ENCODE peak calls at places on chromosomes 1 and 21, in six cellular contexts. O is neural progenitor cell; W is CD8-positive, alpha-beta T cell; A is GM23338; F is kidney; X is effector memory CD4-positive, alpha-beta T cell. N is an unnamed sample. For H3K4me1, the result is how much of the 10 kb centered on the place peaks cover.

GRCh38 chr21:15260604-15261003 is 195.8 kb upstream of the NRIP1 start:
- DNase-seq in F (no peak), A (no peak), W (no peak), O (no peak), X (no peak), N (no peak)

GRCh38 chr1:23246274-23246673 is 29.0 kb upstream of the HTR1D start:
- DNase-seq in F (no peak), W (no peak), X (no peak), O (no peak), A (no peak), N (no peak)

GRCh38 chr1:240888039-240888786 is 276.3 kb upstream of the GREM2 start:
- DNase-seq in X (no peak), F (no peak), O (peak), A (peak), W (no peak), N (no peak)

GRCh38 chr1:56835657-56836056 is 16.5 kb upstream of the FYB2 start:
- DNase-seq in O (no peak), F (no peak), X (no peak), W (no peak), A (no peak), N (no peak)

GRCh38 chr1:67601539-67601938 is 83.5 kb upstream of the GADD45A start:
- DNase-seq in F (no peak), O (no peak), W (no peak), X (no peak), A (peak), N (no peak)

GRCh38 chr1:223713546-223714420 is 1.4 kb downstream of the CAPN2 start:
- DNase-seq in A (no peak), O (no peak), X (no peak), W (no peak), F (no peak), N (no peak)

GRCh38 chr1:36732038-36732402 is 249.3 kb upstream of the CSF3R start:
- DNase-seq in A (no peak), O (no peak), W (no peak), F (no peak), X (no peak), N (no peak)

GRCh38 chr1:8416857-8417256 is 98.9 kb downstream of the SLC45A1 start:
- DNase-seq in X (no peak), F (no peak), W (no peak), O (no peak), A (no peak), N (no peak)

GRCh38 chr1:59199734-59200376 is 97.0 kb upstream of the FGGY start:
- DNase-seq in W (no peak), O (no peak), X (no peak), F (no peak), A (no peak), N (no peak)

GRCh38 chr1:231519166-231519565 is 9.3 kb upstream of the TSNAX start:
- DNase-seq in F (no peak), X (no peak), W (no peak), O (no peak), A (no peak), N (no peak)

GRCh38 chr1:44558883-44559282 is 115.4 kb downstream of the TMEM53 start:
- DNase-seq in X (no peak), W (no peak), F (no peak), O (no peak), A (no peak), N (no peak)

GRCh38 chr1:111739984-111740765 is 980 bp upstream of the INKA2 start:
- DNase-seq in W (peak), A (peak), F (peak), O (peak), X (no peak), N (no peak)

GRCh38 chr1:246200225-246200624 is 306.9 kb downstream of the SMYD3 start:
- DNase-seq in O (no peak), X (no peak), W (no peak), F (no peak), A (no peak), N (no peak)

GRCh38 chr1:227300682-227301081 is 17.6 kb downstream of the CDC42BPA start:
- DNase-seq in O (no peak), X (no peak), W (no peak), A (no peak), F (no peak), N (no peak)

GRCh38 chr1:156460525-156460924 is 40.0 kb downstream of the MEF2D start:
- DNase-seq in F (no peak), X (no peak), W (no peak), A (no peak), O (no peak), N (no peak)

GRCh38 chr1:240611619-240612490 is at the start of gene GREM2:
- DNase-seq in A (peak), F (peak), O (peak), W (peak), X (peak), N (no peak)

GRCh38 chr1:86618358-86618757 is 71.5 kb downstream of the CLCA4 start:
- DNase-seq in A (peak), F (no peak), W (no peak), O (peak), X (no peak), N (no peak)

GRCh38 chr1:86621286-86621685 is 74.4 kb downstream of the CLCA4 start:
- DNase-seq in A (no peak), O (no peak), F (no peak), W (no peak), X (no peak), N (no peak)

GRCh38 chr1:86616871-86617270 is 70.0 kb downstream of the CLCA4 start:
- DNase-seq in A (peak), X (no peak), O (no peak), W (no peak), F (no peak), N (no peak)

GRCh38 chr1:86619313-86619712 is 72.4 kb downstream of the CLCA4 start:
- DNase-seq in X (no peak), A (no peak), F (no peak), O (no peak), W (no peak), N (no peak)

GRCh38 chr1:86616433-86616832 is 69.6 kb downstream of the CLCA4 start:
- DNase-seq in A (no peak), W (no peak), O (no peak), X (no peak), F (no peak), N (no peak)
- H3K4me1 ChIP-seq in A (under half), W (under half), O (under half), X (under half), F (under half), N (under half)

GRCh38 chr1:54312874-54313316 is 93.3 kb downstream of the SSBP3 start:
- DNase-seq in O (peak), X (no peak), W (no peak), F (no peak), A (peak), N (no peak)

GRCh38 chr1:54317084-54317483 is 89.1 kb downstream of the SSBP3 start:
- DNase-seq in F (no peak), X (no peak), A (no peak), W (no peak), O (no peak), N (no peak)

GRCh38 chr1:54314691-54315455 is 91.3 kb downstream of the SSBP3 start:
- DNase-seq in A (no peak), W (no peak), O (no peak), X (no peak), F (no peak), N (no peak)

GRCh38 chr1:54323324-54323739 is 82.9 kb downstream of the SSBP3 start:
- DNase-seq in X (no peak), O (no peak), F (no peak), W (no peak), A (peak), N (no peak)

GRCh38 chr1:54318415-54318814 is 87.8 kb downstream of the SSBP3 start:
- DNase-seq in F (no peak), W (no peak), A (no peak), X (no peak), O (no peak), N (no peak)
- H3K4me1 ChIP-seq in F (under half), W (under half), A (half or more), X (under half), O (under half), N (under half)

DNA sequence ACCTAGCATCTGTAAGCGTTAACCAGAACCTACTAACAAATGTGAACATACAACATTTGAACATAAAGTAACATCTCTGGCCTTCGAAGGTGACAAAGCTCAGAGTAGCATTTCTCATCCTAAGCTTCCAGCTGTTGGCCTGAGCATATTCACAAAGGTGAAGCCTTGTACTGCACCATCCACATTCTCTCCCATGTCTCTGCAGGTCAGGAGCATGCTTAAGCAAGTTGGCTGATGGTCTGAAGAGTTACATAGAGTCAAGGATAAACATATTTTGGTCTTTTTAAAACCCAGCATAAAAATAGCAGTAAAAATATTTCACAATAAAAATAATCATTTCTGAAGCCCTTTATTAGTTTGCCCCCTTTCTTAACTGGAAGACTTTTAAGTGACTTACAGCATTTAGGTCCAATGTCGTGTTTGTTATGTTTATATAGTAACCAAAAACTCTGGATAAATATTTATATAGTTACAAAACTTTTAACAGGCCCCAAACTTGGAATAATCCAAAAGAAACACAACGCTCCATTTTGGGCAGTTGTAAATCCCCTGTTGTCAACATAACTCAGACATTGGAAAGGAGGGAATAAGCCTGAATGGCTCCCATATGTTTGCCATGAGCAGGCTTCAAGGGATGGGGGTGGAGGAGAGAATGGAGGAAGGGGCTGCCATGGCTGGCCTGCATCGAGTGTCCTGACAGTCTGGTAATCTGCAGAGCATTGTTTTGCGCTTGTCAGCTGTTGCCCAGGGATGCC is 42.8 kb upstream of the ENAH start:
- DNase-seq in F (no peak), W (no peak), A (no peak), O (no peak), X (no peak), N (no peak)
- H3K4me1 ChIP-seq in F (under half), W (under half), A (under half), O (under half), X (under half), N (under half)

DNA sequence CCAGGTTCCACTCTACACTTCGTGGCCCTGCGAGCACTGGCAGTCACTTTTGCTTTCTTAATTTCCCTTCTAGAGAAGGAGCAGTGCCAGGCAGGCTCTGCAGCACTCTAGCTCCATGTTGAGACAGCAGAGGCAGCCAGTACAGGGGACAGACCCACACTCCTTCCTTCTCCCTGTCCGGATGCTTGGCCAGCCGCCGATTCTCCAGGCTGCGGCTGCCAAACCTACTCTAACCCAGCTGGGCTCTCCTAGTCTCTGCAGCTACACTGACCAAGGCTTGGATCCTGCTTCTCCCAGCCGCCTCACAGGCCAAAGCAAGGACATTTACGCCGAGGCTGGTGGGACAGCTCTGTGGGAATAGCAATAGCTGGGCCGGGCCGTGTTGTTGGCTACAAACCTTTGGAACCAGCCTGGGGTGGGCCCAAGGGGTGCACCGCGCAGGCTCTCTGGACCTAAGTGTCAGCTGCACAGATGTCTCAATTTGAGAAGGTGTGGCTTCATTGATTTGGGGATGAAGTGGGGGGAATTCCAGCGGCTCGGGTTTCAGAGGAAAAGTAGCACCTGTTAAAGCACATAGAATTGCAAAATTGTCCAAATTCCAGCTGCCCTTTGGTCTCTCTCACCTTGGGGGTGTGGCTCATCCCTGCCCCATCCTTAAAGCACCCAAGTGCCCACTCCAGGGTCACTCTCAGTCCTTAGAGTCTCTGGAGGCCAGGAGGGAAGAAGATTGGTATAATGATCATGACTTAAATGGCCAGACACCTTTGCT is 3.2 kb downstream of the BARHL2 start:
- DNase-seq in W (no peak), X (no peak), O (peak), A (peak), F (no peak), N (no peak)
- H3K4me1 ChIP-seq in W (under half), X (under half), O (under half), A (half or more), F (under half), N (under half)